ENCODE peak calls at places on chromosomes 13 and 19, in ten cellular contexts. M, E, Z, G, W, N, Y, A, Q and H are unnamed samples.

GRCh38 chr13:20993211-20993610 is 68.2 kb downstream of the LATS2 start:
- DNase-seq in W (no peak), A (no peak), Y (no peak), Z (no peak), M (no peak), N (no peak), E (no peak), G (no peak), Q (no peak), H (no peak)

GRCh38 chr13:113976711-113977684 is 3.1 kb upstream of the C13orf46 start:
- DNase-seq in M (peak; percentile 2), A (no peak), Y (peak; percentile 31), G (no peak), W (peak; percentile 24), N (no peak), E (no peak), Q (peak; percentile 32), Z (peak; percentile 34), H (peak; percentile 80)

GRCh38 chr13:73547239-73547638 is 488.4 kb downstream of the KLF5 start:
- DNase-seq in A (no peak), E (no peak), N (no peak), M (no peak), G (no peak), W (no peak), Q (no peak), Z (no peak), Y (no peak), H (no peak)

GRCh38 chr19:1568320-1569019 is at the start of gene MEX3D:
- DNase-seq in M (no peak), W (no peak), Z (peak; percentile 87), N (peak; percentile 85), E (no peak), G (no peak), Y (no peak), Q (no peak), A (peak; percentile 67), H (peak; percentile 65)

GRCh38 chr13:102233566-102234208 is 168.2 kb downstream of the FGF14 start:
- DNase-seq in A (no peak), N (no peak), E (no peak), Y (no peak), G (no peak), Q (no peak), Z (no peak), M (no peak), W (no peak), H (peak; percentile 44)

GRCh38 chr13:47598340-47598911 is 402.6 kb downstream of the SUCLA2 start:
- DNase-seq in M (no peak), Y (no peak), A (no peak), N (no peak), E (no peak), W (no peak), Z (no peak), Q (no peak), G (no peak), H (peak; percentile 24)

GRCh38 chr13:87889241-87889640 is 218.1 kb downstream of the SLITRK5 start:
- DNase-seq in W (no peak), G (no peak), Q (no peak), M (no peak), N (no peak), E (no peak), Y (no peak), A (no peak), Z (no peak), H (no peak)

GRCh38 chr19:14977128-14977527 is 2.5 kb downstream of the SLC1A6 start:
- DNase-seq in E (no peak), W (no peak), Y (no peak), M (no peak), A (no peak), G (no peak), N (no peak), Z (no peak), Q (no peak), H (no peak)

GRCh38 chr19:15251749-15252397 is 19.6 kb upstream of the EPHX3 start:
- DNase-seq in G (peak; percentile 57), W (peak; percentile 95), Z (peak; percentile 92), N (no peak), E (no peak), Q (peak; percentile 75), Y (peak; percentile 94), A (peak; percentile 93), M (peak; percentile 50), H (peak; percentile 95)

GRCh38 chr19:33638167-33639033 is 16.6 kb downstream of the CHST8 start:
- DNase-seq in Z (no peak), E (no peak), Y (no peak), A (no peak), Q (no peak), G (no peak), M (no peak), W (no peak), N (no peak), H (no peak)

GRCh38 chr13:104106705-104107393 is 1040.6 kb upstream of the SLC10A2 start:
- DNase-seq in G (no peak), Y (no peak), N (no peak), Z (no peak), E (no peak), W (no peak), M (no peak), A (no peak), Q (no peak), H (peak; percentile 64)

GRCh38 chr13:44573071-44573470 is 3.1 kb downstream of the TSC22D1 start:
- DNase-seq in G (no peak), E (no peak), M (no peak), N (no peak), Y (no peak), A (no peak), Z (no peak), Q (no peak), W (no peak), H (no peak)

GRCh38 chr13:30158774-30159445 is 148.4 kb downstream of the KATNAL1 start:
- DNase-seq in M (no peak), W (peak; percentile 76), Y (peak; percentile 92), Q (no peak), E (no peak), Z (peak; percentile 61), A (peak; percentile 51), G (no peak), N (peak; percentile 12), H (peak; percentile 76)

GRCh38 chr13:26971990-26972888 is 199.4 kb downstream of the USP12 start:
- DNase-seq in Z (no peak), A (no peak), W (no peak), N (peak; percentile 83), M (no peak), E (peak; percentile 26), Y (no peak), G (no peak), Q (no peak), H (no peak)

DNA sequence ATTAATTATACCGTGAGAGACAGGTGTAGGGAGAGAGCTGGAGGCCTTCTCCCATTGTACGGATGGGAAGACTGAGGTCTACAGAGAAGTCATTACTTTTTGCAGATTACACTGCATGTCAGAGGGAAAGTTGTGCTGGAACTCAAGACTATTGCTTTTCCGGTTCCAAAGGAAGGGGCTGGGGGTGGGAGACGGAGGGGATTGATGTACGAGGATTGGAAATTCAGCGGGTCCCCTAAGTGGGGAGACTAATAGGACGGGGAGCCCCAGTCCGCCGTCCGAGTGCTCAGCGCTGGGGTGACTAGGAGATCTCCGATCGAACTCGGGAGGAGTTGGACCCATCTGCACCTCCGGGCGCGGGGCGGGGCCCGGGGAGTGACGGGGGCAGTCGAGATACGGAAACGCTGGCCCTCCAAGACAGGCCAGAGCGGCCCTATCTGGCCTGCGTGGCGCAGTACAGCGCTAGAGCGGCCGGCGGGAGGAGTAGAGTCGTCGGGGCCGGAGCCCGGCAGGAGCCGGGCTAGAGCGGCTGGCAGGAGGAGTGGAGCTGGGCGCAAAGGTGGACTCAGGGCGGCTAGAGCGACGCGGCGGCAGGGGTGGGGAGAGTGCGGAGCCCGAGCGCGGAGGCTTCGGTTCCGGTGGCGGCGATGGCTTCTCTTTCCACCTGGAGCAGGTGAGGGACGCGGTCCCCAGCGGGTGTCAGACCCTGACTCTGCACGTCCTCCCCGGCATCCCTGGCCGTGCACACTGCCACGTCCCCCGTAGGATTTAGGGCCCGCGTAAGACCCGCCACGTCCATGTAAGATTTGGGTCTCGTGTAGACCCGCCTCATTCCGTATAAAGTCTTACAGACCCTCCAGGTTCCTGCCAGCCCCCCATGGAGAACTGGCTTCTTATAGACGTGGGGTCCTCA is 1.1 kb downstream of the ARHGEF1 start:
- DNase-seq in N (peak; percentile 97), A (peak; percentile 89), E (peak; percentile 94), G (peak; percentile 84), Z (peak; percentile 96), Q (peak; percentile 73), Y (peak; percentile 85), W (peak; percentile 88), M (peak; percentile 67), H (peak; percentile 96)
- TF ChIP-seq CTCF in N (peak; percentile 8), A (peak; percentile 41), E (no peak), G (no peak), Z (peak; percentile 24), Q (peak; percentile 32), Y (peak; percentile 8), W (no peak), M (no peak), H (peak; percentile 40)

DNA sequence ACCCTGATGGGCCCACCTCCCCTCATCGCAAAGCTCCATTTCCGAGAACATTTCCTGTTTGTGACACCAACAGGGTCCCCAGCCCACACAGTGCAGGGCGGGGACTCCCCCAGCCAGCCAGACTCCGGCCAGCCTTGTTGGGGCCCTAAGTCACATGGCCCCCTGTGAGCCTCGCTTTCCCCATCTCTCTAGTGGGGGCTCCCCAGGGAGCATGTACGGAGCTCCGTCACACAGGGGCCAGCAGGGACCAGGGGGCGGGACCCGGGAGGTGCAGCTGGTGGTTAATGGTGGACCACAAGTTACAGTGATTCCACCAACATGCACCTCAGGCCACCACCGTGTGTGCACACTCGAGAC is 1.7 kb downstream of the TBXA2R start:
- DNase-seq in M (no peak), E (no peak), Q (no peak), Y (no peak), A (no peak), W (no peak), N (no peak), G (no peak), Z (no peak), H (no peak)
- H3K4me3 ChIP-seq in M (peak overlapping the region; percentile 87), E (no peak overlapping the region), Q (no peak overlapping the region), Y (no peak overlapping the region), A (no peak overlapping the region), W (no peak overlapping the region), N (no peak overlapping the region), G (peak overlapping the region; percentile 74), Z (no peak overlapping the region), H (no peak overlapping the region)

GRCh38 chr19:6963937-6964336 is 57.3 kb downstream of the MBD3L2B start:
- DNase-seq in E (peak; percentile 7), Y (no peak), G (no peak), Z (no peak), A (no peak), M (no peak), W (no peak), N (no peak), Q (no peak), H (no peak)
- TF ChIP-seq CTCF in E (peak; percentile 75), Y (no peak), G (no peak), Z (no peak), A (no peak), M (no peak), W (no peak), N (peak; percentile 43), Q (no peak), H (peak; percentile 40)

GRCh38 chr19:12043752-12044422 is 8.4 kb upstream of the ZNF433 start:
- DNase-seq in Q (no peak), Z (no peak), Y (no peak), G (no peak), E (no peak), A (no peak), N (no peak), W (no peak), M (no peak), H (no peak)

GRCh38 chr19:12047868-12048267 is 4.9 kb downstream of the ZNF878 start:
- DNase-seq in A (no peak), Z (no peak), G (no peak), N (no peak), Q (no peak), W (no peak), E (no peak), Y (no peak), M (no peak), H (no peak)

GRCh38 chr19:12042893-12043292 is 7.4 kb upstream of the ZNF433 start:
- DNase-seq in N (no peak), W (no peak), Y (no peak), Q (no peak), Z (no peak), E (no peak), G (no peak), M (no peak), A (no peak), H (no peak)
- H3K4me3 ChIP-seq in N (no peak overlapping the region), W (no peak overlapping the region), Y (no peak overlapping the region), Q (no peak overlapping the region), Z (no peak overlapping the region), E (no peak overlapping the region), G (no peak overlapping the region), M (no peak overlapping the region), A (no peak overlapping the region), H (no peak overlapping the region)